ENCODE peak calls at places on chromosomes 3 and 15, in nine cellular contexts. X is uterus; O is psoas muscle; E is A673; P is choroid plexus epithelial cell; B is CD8-positive, alpha-beta T cell; U is mammary epithelial cell; T is heart left ventricle; G is cardiac muscle cell. Y is an unnamed sample.

GRCh38 chr3:138670409-138670808 is 61.8 kb downstream of the FAIM start:
- DNase-seq in P (no peak), E (no peak), X (no peak), B (no peak), U (no peak), G (no peak), O (no peak), T (no peak), Y (no peak)

GRCh38 chr15:63729115-63729884 is 104.4 kb downstream of the HERC1 start:
- DNase-seq in P (peak; percentile 36), B (no peak), O (no peak), U (no peak), T (no peak), G (no peak), X (no peak), E (no peak), Y (no peak)

GRCh38 chr15:91939432-91939831 is 85.9 kb downstream of the SLCO3A1 start:
- DNase-seq in T (peak; percentile 65), G (no peak), X (no peak), P (no peak), O (no peak), U (no peak), B (no peak), E (no peak), Y (no peak)

GRCh38 chr15:68431792-68432401 is at the start of gene ITGA11:
- DNase-seq in P (peak; percentile 58), G (peak; percentile 81), O (peak; percentile 83), B (no peak), X (peak; percentile 87), E (peak; percentile 17), T (peak; percentile 80), U (peak; percentile 54), Y (no peak)

GRCh38 chr3:172317984-172318383 is 130.3 kb downstream of the GHSR start:
- DNase-seq in P (peak; percentile 92), B (no peak), G (no peak), O (peak; percentile 75), E (peak; percentile 85), X (peak; percentile 75), T (peak; percentile 74), U (peak; percentile 92), Y (no peak)

GRCh38 chr3:99781761-99782160 is 35.9 kb upstream of the CMSS1 start:
- DNase-seq in E (no peak), P (no peak), B (no peak), U (peak; percentile 25), T (no peak), O (no peak), G (no peak), X (no peak), Y (no peak)

GRCh38 chr3:127328391-127328790 is 40.5 kb upstream of the PRR20G start:
- DNase-seq in U (no peak), T (no peak), B (no peak), G (no peak), O (no peak), P (no peak), E (no peak), X (no peak), Y (no peak)

GRCh38 chr3:112539825-112540517 is 21.8 kb downstream of the ATG3 start:
- DNase-seq in P (no peak), B (no peak), X (no peak), G (no peak), O (no peak), E (no peak), T (no peak), U (no peak), Y (no peak)

GRCh38 chr15:73700041-73700842 is 16.1 kb downstream of the CD276 start:
- DNase-seq in E (peak; percentile 88), B (peak; percentile 69), P (peak; percentile 89), U (peak; percentile 58), G (peak; percentile 89), T (peak; percentile 77), X (peak; percentile 82), O (peak; percentile 87), Y (peak; percentile 55)
- TF ChIP-seq CTCF in E (peak; percentile 96), B (peak; percentile 94), P (peak; percentile 98), U (peak; percentile 90), G (peak; percentile 93), T (peak; percentile 96), X (peak; percentile 89), O (peak; percentile 95), Y (peak; percentile 94)

GRCh38 chr3:102577390-102577789 is 142.6 kb downstream of the ZPLD1 start:
- DNase-seq in O (no peak), X (no peak), G (no peak), E (no peak), T (no peak), B (no peak), P (no peak), U (no peak), Y (no peak)

GRCh38 chr3:102574355-102574754 is 139.5 kb downstream of the ZPLD1 start:
- DNase-seq in E (no peak), O (no peak), G (no peak), T (no peak), U (no peak), X (no peak), B (no peak), P (no peak), Y (no peak)

GRCh38 chr3:102580760-102581159 is 145.9 kb downstream of the ZPLD1 start:
- DNase-seq in T (no peak), X (no peak), U (no peak), E (no peak), B (no peak), P (no peak), G (no peak), O (no peak), Y (no peak)

GRCh38 chr3:102573483-102574028 is 138.7 kb downstream of the ZPLD1 start:
- DNase-seq in G (no peak), E (peak; percentile 65), U (no peak), P (no peak), T (no peak), X (no peak), B (no peak), O (no peak), Y (no peak)

DNA sequence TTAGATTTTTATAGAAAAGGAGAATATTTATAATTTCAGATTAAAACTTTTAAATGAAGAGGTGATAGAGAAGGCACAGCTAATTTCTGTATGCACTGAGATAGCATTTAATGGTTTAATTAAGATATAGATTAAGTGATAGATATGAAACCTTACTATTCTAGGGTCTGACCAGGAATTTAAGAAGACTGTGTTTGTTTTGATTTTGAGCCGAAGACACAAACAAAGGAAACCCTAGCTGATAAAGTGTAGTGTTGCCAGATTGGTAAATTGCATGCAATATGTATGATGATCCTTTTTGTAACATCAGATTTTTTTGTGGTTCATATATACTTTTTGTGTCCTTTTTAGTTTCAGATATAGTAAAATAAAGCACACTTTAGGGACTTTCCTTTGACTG is 141.8 kb downstream of the ZPLD1 start:
- DNase-seq in X (no peak), B (no peak), T (no peak), P (no peak), E (no peak), O (no peak), G (no peak), U (no peak), Y (no peak)
- TF ChIP-seq CTCF in X (no peak), B (no peak), T (no peak), P (no peak), E (no peak), O (no peak), G (no peak), U (no peak), Y (no peak)

GRCh38 chr3:123028233-123028828 is 768 bp upstream of the SEMA5B start:
- DNase-seq in E (peak; percentile 84), X (peak; percentile 58), B (no peak), U (peak; percentile 58), P (peak; percentile 89), O (no peak), T (peak; percentile 37), G (peak; percentile 66), Y (peak; percentile 67)

GRCh38 chr3:123025642-123026521 is 1.7 kb downstream of the SEMA5B start:
- DNase-seq in U (no peak), B (no peak), E (peak; percentile 45), X (no peak), G (peak; percentile 52), T (peak; percentile 49), P (no peak), O (no peak), Y (no peak)

GRCh38 chr3:123031051-123031450 is 3.5 kb upstream of the SEMA5B start:
- DNase-seq in X (no peak), G (no peak), P (no peak), E (peak; percentile 32), U (no peak), B (no peak), T (no peak), O (no peak), Y (no peak)

GRCh38 chr3:123026551-123027291 is 842 bp downstream of the SEMA5B start:
- DNase-seq in E (peak; percentile 14), B (no peak), U (peak; percentile 9), X (peak; percentile 23), G (peak; percentile 52), P (no peak), O (peak; percentile 62), T (peak; percentile 39), Y (no peak)

DNA sequence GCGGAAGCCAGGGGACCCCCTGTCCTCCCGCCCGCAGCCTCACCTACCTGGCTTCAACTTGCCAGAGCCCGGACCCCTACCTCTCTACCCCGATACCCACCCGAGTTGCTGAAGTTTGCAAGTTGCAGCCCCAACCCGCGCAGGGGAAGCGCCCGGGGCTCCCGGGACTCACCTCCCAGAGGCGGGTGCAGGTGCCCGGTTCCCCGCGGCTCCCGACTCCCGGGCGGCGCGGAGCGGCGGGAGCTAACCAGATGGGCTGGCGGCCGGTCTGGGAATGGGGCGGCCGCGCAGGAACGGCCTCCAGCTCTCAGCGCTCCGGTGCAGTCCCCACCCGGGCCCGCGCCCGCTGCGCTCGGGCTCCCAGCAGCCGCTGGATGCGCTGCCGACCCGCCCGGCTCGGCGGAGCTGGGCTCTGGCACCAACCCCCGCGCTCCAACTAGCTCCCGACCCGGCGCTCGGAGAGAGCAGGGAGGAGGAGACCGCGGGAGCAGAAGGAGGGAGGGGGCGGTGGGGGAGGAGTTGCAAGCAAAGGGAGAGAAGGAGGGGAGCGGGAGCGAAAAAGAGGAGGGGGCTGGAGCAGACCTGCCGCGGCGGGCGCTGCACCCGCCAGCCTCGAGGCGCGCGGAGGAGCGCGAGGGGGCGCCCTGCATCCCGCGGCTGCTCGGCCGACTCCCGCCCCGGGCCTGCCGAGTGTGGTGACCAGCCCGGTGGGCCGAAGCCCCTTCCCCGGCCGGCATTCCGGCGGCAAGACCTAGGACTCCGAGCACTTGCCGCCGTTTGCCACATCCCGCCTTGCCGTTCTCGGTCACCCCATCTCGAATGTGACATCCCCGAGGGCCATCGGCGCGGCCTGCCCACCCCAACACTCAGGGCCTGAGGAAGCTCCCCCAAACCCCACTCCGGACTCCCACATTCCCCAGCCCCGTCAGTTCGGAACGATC is at the start of gene SEMA5B:
- DNase-seq in T (peak; percentile 46), O (peak; percentile 60), G (peak; percentile 78), B (no peak), P (peak; percentile 22), X (peak; percentile 21), E (peak; percentile 50), U (peak; percentile 39), Y (peak; percentile 67)
- TF ChIP-seq CTCF in T (peak; percentile 75), O (peak; percentile 42), G (peak; percentile 38), B (peak; percentile 38), P (peak; percentile 1), X (peak; percentile 33), E (peak; percentile 46), U (no peak), Y (peak; percentile 50)

GRCh38 chr3:14687360-14687759 is 12.4 kb downstream of the C3orf20 start:
- DNase-seq in E (no peak), O (no peak), X (no peak), U (no peak), B (no peak), P (no peak), G (no peak), T (no peak), Y (no peak)

GRCh38 chr3:14691239-14691638 is 16.3 kb downstream of the C3orf20 start:
- DNase-seq in P (no peak), E (no peak), X (no peak), B (no peak), T (no peak), G (no peak), U (no peak), O (no peak), Y (no peak)

GRCh38 chr3:14691719-14692118 is 16.8 kb downstream of the C3orf20 start:
- DNase-seq in P (no peak), E (no peak), U (no peak), B (no peak), G (no peak), O (no peak), X (no peak), T (no peak), Y (no peak)

GRCh38 chr3:14688525-14688924 is 13.6 kb downstream of the C3orf20 start:
- DNase-seq in X (no peak), E (no peak), T (no peak), B (no peak), G (no peak), U (no peak), P (no peak), O (no peak), Y (no peak)

DNA sequence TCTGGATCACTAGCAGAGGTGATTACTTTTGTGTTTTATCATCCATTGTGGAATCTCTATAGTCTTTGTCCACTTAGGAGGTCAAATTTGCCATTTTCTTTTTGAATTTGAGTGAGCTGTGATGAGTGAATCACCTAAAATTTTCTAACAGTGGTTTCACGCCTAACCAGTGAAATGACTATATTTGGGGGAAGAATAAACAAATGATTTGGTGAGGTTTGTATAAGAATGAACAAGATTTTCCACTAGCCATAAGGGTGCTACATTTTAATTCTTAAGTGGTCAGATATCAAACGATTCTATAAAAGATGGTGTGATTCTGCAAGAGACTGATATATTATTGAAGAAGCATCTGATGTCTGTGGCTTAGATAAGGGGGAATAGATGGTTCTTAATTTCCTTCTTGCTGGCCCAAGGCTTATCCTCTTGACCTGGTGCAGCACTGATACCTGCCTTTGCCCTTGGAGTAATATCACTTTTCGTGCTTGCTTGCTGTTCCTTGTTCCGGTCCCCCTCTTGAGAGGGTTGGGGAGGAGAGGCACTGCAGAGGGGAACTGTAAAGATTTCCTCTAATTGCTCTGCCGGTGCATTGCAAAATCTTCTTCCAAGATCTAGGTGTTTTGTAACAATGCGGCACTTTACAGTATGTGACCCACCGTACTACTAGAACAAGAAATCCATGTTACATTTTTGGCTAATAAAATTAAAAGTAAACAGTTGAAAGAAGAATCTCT is 14.5 kb downstream of the C3orf20 start:
- DNase-seq in U (no peak), E (no peak), B (no peak), X (no peak), T (no peak), P (no peak), O (no peak), G (no peak), Y (no peak)
- TF ChIP-seq CTCF in U (no peak), E (no peak), B (no peak), X (no peak), T (no peak), P (no peak), O (no peak), G (no peak), Y (no peak)

Y was measured in D721Med.